ENCODE peak calls at places on chromosomes 5 and 9, in ten cellular contexts. S, P, I, U, Y, E, R, A, H and G are unnamed samples.

GRCh38 chr5:2739360-2740050 is 12.0 kb downstream of the IRX2 start:
- DNase-seq in S (no peak), P (no peak), I (no peak), U (no peak), Y (peak; percentile 28), E (peak; percentile 44), R (no peak), A (no peak), H (no peak), G (no peak)

GRCh38 chr9:33350310-33350709 is 52.1 kb downstream of the AQP7 start:
- DNase-seq in S (no peak), P (no peak), I (peak; percentile 93), U (no peak), Y (peak; percentile 65), E (peak; percentile 81), R (no peak), A (no peak), H (no peak), G (no peak)

GRCh38 chr9:93200989-93201339 is 17.0 kb downstream of the WNK2 start:
- DNase-seq in S (no peak), P (no peak), I (no peak), U (no peak), Y (no peak), E (no peak), R (no peak), A (no peak), H (no peak), G (no peak)

GRCh38 chr9:272251-273213 is 57.9 kb downstream of the DOCK8 start:
- DNase-seq in S (peak; percentile 72), P (peak; percentile 80), I (no peak), U (peak; percentile 72), Y (no peak), E (no peak), R (peak; percentile 19), A (no peak), H (no peak), G (peak; percentile 85)

GRCh38 chr9:88258587-88258986 is 120.3 kb upstream of the SPATA31C2 start:
- DNase-seq in S (no peak), P (no peak), I (no peak), U (no peak), Y (no peak), E (peak; percentile 30), R (peak; percentile 32), A (peak; percentile 88), H (peak; percentile 19), G (no peak)

GRCh38 chr9:95735701-95736100 is 139.8 kb upstream of the ERCC6L2 start:
- DNase-seq in S (no peak), P (no peak), I (no peak), U (no peak), Y (no peak), E (no peak), R (no peak), A (no peak), H (no peak), G (no peak)

GRCh38 chr5:164191240-164191639 is 685.8 kb downstream of the MAT2B start:
- DNase-seq in S (no peak), P (no peak), I (peak; percentile 23), U (no peak), Y (peak; percentile 43), E (peak; percentile 78), R (no peak), A (no peak), H (no peak), G (no peak)

GRCh38 chr9:589723-590122 is 251.8 kb upstream of the DMRT1 start:
- DNase-seq in S (no peak), P (no peak), I (peak; percentile 42), U (no peak), Y (no peak), E (peak; percentile 24), R (peak; percentile 36), A (no peak), H (no peak), G (no peak)

GRCh38 chr9:70563437-70564204 is 149.2 kb upstream of the KLF9 start:
- DNase-seq in S (peak; percentile 22), P (peak; percentile 62), I (peak; percentile 62), U (peak; percentile 33), Y (peak; percentile 42), E (peak; percentile 60), R (no peak), A (no peak), H (no peak), G (no peak)

GRCh38 chr5:171806976-171807823 is 21.6 kb downstream of the SMIM23 start:
- DNase-seq in S (no peak), P (no peak), I (no peak), U (no peak), Y (peak; percentile 19), E (no peak), R (no peak), A (no peak), H (no peak), G (no peak)

GRCh38 chr5:144566747-144567415 is 396.2 kb downstream of the KCTD16 start:
- DNase-seq in S (no peak), P (no peak), I (no peak), U (no peak), Y (peak; percentile 90), E (peak; percentile 47), R (no peak), A (no peak), H (no peak), G (no peak)

GRCh38 chr9:34230556-34230955 is 51.7 kb downstream of the UBAP1 start:
- DNase-seq in S (no peak), P (no peak), I (no peak), U (no peak), Y (no peak), E (peak; percentile 47), R (no peak), A (no peak), H (no peak), G (no peak)

GRCh38 chr5:137146402-137146889 is 352.7 kb downstream of the SPOCK1 start:
- DNase-seq in S (no peak), P (no peak), I (peak; percentile 97), U (no peak), Y (peak; percentile 98), E (peak; percentile 99), R (peak; percentile 76), A (no peak), H (peak; percentile 54), G (no peak)

GRCh38 chr9:129071526-129072131 is 9.3 kb upstream of the DOLPP1 start:
- DNase-seq in S (peak; percentile 8), P (peak; percentile 55), I (no peak), U (peak; percentile 12), Y (no peak), E (no peak), R (no peak), A (no peak), H (no peak), G (no peak)

GRCh38 chr5:124453221-124454032 is 293.0 kb downstream of the ZNF608 start:
- DNase-seq in S (no peak), P (no peak), I (no peak), U (peak; percentile 6), Y (peak; percentile 50), E (peak; percentile 71), R (no peak), A (no peak), H (no peak), G (no peak)

GRCh38 chr5:176438959-176439757 is 9.0 kb upstream of the FAF2 start:
- DNase-seq in S (no peak), P (no peak), I (no peak), U (no peak), Y (peak; percentile 92), E (peak; percentile 70), R (no peak), A (no peak), H (no peak), G (no peak)

GRCh38 chr9:77649109-77649812 is 1.1 kb upstream of the GNA14 start:
- DNase-seq in S (no peak), P (peak; percentile 8), I (no peak), U (no peak), Y (peak; percentile 50), E (peak; percentile 65), R (no peak), A (no peak), H (no peak), G (no peak)

GRCh38 chr9:3758816-3759576 is 233.2 kb upstream of the RFX3 start:
- DNase-seq in S (no peak), P (no peak), I (no peak), U (no peak), Y (no peak), E (peak; percentile 43), R (no peak), A (no peak), H (no peak), G (no peak)

GRCh38 chr5:76245571-76245970 is 157.5 kb upstream of the IQGAP2 start:
- DNase-seq in S (no peak), P (no peak), I (no peak), U (no peak), Y (no peak), E (no peak), R (no peak), A (no peak), H (no peak), G (no peak)

GRCh38 chr5:168282120-168282519 is 9.3 kb upstream of the WWC1 start:
- DNase-seq in S (no peak), P (no peak), I (peak; percentile 48), U (no peak), Y (no peak), E (peak; percentile 29), R (no peak), A (no peak), H (no peak), G (no peak)

GRCh38 chr5:103569313-103570060 is 6.9 kb upstream of the NUDT12 start:
- DNase-seq in S (no peak), P (no peak), I (no peak), U (no peak), Y (no peak), E (peak; percentile 12), R (no peak), A (no peak), H (no peak), G (no peak)

GRCh38 chr5:172705576-172706084 is 64.6 kb downstream of the NEURL1B start:
- DNase-seq in S (no peak), P (no peak), I (no peak), U (no peak), Y (no peak), E (peak; percentile 33), R (no peak), A (no peak), H (no peak), G (no peak)

GRCh38 chr9:109497193-109498165 is 628 bp downstream of the PTPN3 start:
- DNase-seq in S (no peak), P (no peak), I (no peak), U (no peak), Y (no peak), E (no peak), R (no peak), A (no peak), H (no peak), G (no peak)

GRCh38 chr5:32076699-32077695 is 97.1 kb downstream of the GOLPH3 start:
- DNase-seq in S (peak; percentile 23), P (peak; percentile 50), I (peak; percentile 58), U (peak; percentile 40), Y (peak; percentile 72), E (peak; percentile 81), R (peak; percentile 64), A (no peak), H (peak; percentile 11), G (peak; percentile 45)

GRCh38 chr9:112970939-112971338 is 41.1 kb downstream of the ZNF883 start:
- DNase-seq in S (no peak), P (no peak), I (no peak), U (no peak), Y (peak; percentile 37), E (peak; percentile 20), R (no peak), A (no peak), H (no peak), G (no peak)

GRCh38 chr5:9644630-9645029 is 14.5 kb upstream of the TAS2R1 start:
- DNase-seq in S (no peak), P (no peak), I (no peak), U (no peak), Y (peak; percentile 67), E (peak; percentile 58), R (no peak), A (no peak), H (no peak), G (no peak)

GRCh38 chr5:95858661-95859326 is 36.3 kb upstream of the GLRX start:
- DNase-seq in S (peak; percentile 82), P (peak; percentile 92), I (peak; percentile 94), U (peak; percentile 95), Y (peak; percentile 99), E (peak; percentile 100), R (peak; percentile 85), A (peak; percentile 95), H (peak; percentile 96), G (peak; percentile 89)

GRCh38 chr5:87081511-87082372 is 185.9 kb upstream of the RASA1 start:
- DNase-seq in S (no peak), P (peak; percentile 47), I (no peak), U (peak; percentile 44), Y (no peak), E (no peak), R (no peak), A (no peak), H (no peak), G (peak; percentile 57)